ENCODE peak calls at places on chromosome 21, in nine cellular contexts. Z is suprapubic skin, R is thyroid gland, J is transverse colon, D is body of pancreas, Q is IMR-90, O is ovary, I is uterus, M is adrenal gland. F is an unnamed sample.

GRCh38 chr21:25025596-25025995 is 581.7 kb downstream of the MRPL39 start:
- DNase-seq in M (no peak), J (no peak), R (no peak), I (no peak), D (no peak), Q (no peak), O (no peak), Z (no peak), F (no peak)

GRCh38 chr21:34745557-34746255 is 76.9 kb downstream of the CLIC6 start:
- DNase-seq in I (peak), D (peak), Q (peak), R (peak), Z (peak), J (peak), M (peak), O (peak), F (no peak)

GRCh38 chr21:42218836-42219605 is at the start of gene ABCG1:
- DNase-seq in J (peak), O (peak), R (peak), M (peak), Z (peak), I (no peak), Q (peak), D (peak), F (no peak)

GRCh38 chr21:29077651-29078090 is 4.2 kb upstream of the CCT8 start:
- DNase-seq in O (peak), R (peak), I (no peak), Z (no peak), M (peak), J (no peak), D (peak), Q (peak), F (no peak)

GRCh38 chr21:42687796-42688195 is 34.4 kb downstream of the PDE9A start:
- DNase-seq in D (no peak), M (no peak), Z (no peak), O (no peak), J (no peak), R (no peak), I (no peak), Q (no peak), F (no peak)

GRCh38 chr21:33205476-33205875 is 24.3 kb upstream of the IFNAR2 start:
- DNase-seq in O (no peak), Q (no peak), D (no peak), R (no peak), I (no peak), J (no peak), Z (no peak), M (no peak), F (peak)

GRCh38 chr21:34202553-34203332 is 129.4 kb downstream of the MRPS6 start:
- DNase-seq in I (peak), M (peak), Q (no peak), R (peak), O (no peak), Z (no peak), J (peak), D (peak), F (no peak)

GRCh38 chr21:27060190-27060589 is 93.3 kb upstream of the ADAMTS5 start:
- DNase-seq in M (no peak), R (no peak), D (no peak), I (no peak), Q (peak), Z (no peak), J (no peak), O (no peak), F (no peak)

GRCh38 chr21:29351691-29352090 is 53.0 kb downstream of the BACH1 start:
- DNase-seq in M (no peak), O (no peak), Z (no peak), J (no peak), Q (peak), D (peak), I (no peak), R (peak), F (no peak)

GRCh38 chr21:29682800-29683199 is 257.0 kb downstream of the GRIK1 start:
- DNase-seq in J (no peak), O (no peak), R (no peak), I (no peak), Q (no peak), Z (no peak), D (no peak), M (no peak), F (no peak)

GRCh38 chr21:42524341-42525227 is 10.9 kb downstream of the SLC37A1 start:
- DNase-seq in R (peak), M (no peak), D (peak), J (peak), Q (peak), Z (peak), I (peak), O (peak), F (no peak)

GRCh38 chr21:34881421-34881820 is 167.7 kb downstream of the RUNX1 start:
- DNase-seq in O (no peak), Q (peak), D (no peak), I (no peak), J (no peak), M (no peak), R (no peak), Z (no peak), F (peak)

GRCh38 chr21:19908386-19908785 is 1089.8 kb upstream of the NCAM2 start:
- DNase-seq in Q (no peak), O (no peak), I (no peak), R (no peak), J (no peak), M (no peak), Z (no peak), D (no peak), F (no peak)

GRCh38 chr21:28705616-28706015 is 287.1 kb downstream of the LTN1 start:
- DNase-seq in Z (no peak), M (no peak), J (no peak), Q (peak), D (no peak), O (no peak), I (no peak), R (no peak), F (no peak)

GRCh38 chr21:28136687-28137086 is 856.0 kb downstream of the LTN1 start:
- DNase-seq in I (no peak), Z (no peak), M (no peak), J (no peak), Q (no peak), D (no peak), O (no peak), R (no peak), F (no peak)

GRCh38 chr21:28776251-28776650 is 216.4 kb downstream of the LTN1 start:
- DNase-seq in Z (no peak), J (no peak), Q (peak), I (no peak), R (no peak), O (no peak), D (no peak), M (no peak), F (no peak)

GRCh38 chr21:19122371-19122770 is 718.8 kb upstream of the TMPRSS15 start:
- DNase-seq in Z (no peak), O (no peak), I (no peak), M (no peak), Q (no peak), R (no peak), J (no peak), D (no peak), F (no peak)

GRCh38 chr21:41977034-41977950 is 23.5 kb upstream of the C2CD2 start:
- DNase-seq in M (no peak), D (no peak), O (no peak), I (no peak), J (no peak), Z (no peak), R (no peak), Q (no peak), F (peak)

GRCh38 chr21:31660134-31660565 is 657 bp downstream of the SOD1 start:
- DNase-seq in D (no peak), O (peak), R (no peak), Z (peak), M (peak), Q (no peak), J (peak), I (peak), F (no peak)

GRCh38 chr21:35326677-35327076 is 277.6 kb upstream of the RUNX1 start:
- DNase-seq in J (no peak), I (no peak), Z (no peak), R (no peak), O (no peak), D (no peak), M (no peak), Q (peak), F (peak)

GRCh38 chr21:37536616-37537278 is 170.2 kb downstream of the DYRK1A start:
- DNase-seq in Z (no peak), O (no peak), Q (no peak), D (no peak), I (no peak), R (no peak), J (no peak), M (no peak), F (peak)

GRCh38 chr21:30408782-30409494 is 13.1 kb downstream of the KRTAP13-1 start:
- DNase-seq in O (no peak), I (no peak), J (peak), M (no peak), Q (no peak), D (peak), R (peak), Z (no peak), F (no peak)

GRCh38 chr21:32137266-32137665 is 141.6 kb downstream of the MIS18A start:
- DNase-seq in R (no peak), O (no peak), J (no peak), Z (no peak), Q (no peak), I (no peak), M (no peak), D (no peak), F (no peak)

GRCh38 chr21:33428669-33429068 is 25.5 kb downstream of the IFNGR2 start:
- DNase-seq in I (no peak), D (no peak), O (peak), M (no peak), Z (no peak), Q (no peak), J (no peak), R (peak), F (no peak)

GRCh38 chr21:20999567-21000169 is 1.5 kb downstream of the NCAM2 start:
- DNase-seq in M (peak), R (peak), Q (peak), J (peak), D (peak), I (no peak), O (no peak), Z (no peak), F (no peak)

GRCh38 chr21:28174006-28174405 is 818.7 kb downstream of the LTN1 start:
- DNase-seq in J (no peak), O (no peak), M (no peak), R (no peak), Z (no peak), D (no peak), I (no peak), Q (no peak), F (no peak)

GRCh38 chr21:42460391-42461184 is 35.4 kb downstream of the RSPH1 start:
- DNase-seq in D (peak), Z (peak), J (peak), I (no peak), R (peak), Q (no peak), M (no peak), O (no peak), F (no peak)

GRCh38 chr21:35159881-35160280 is 110.8 kb upstream of the RUNX1 start:
- DNase-seq in D (no peak), J (no peak), I (no peak), O (no peak), Q (peak), Z (no peak), M (no peak), R (no peak), F (no peak)

GRCh38 chr21:9839011-9839661 is 682.2 kb upstream of the TPTE start:
- DNase-seq in J (no peak), O (no peak), I (no peak), M (no peak), Q (no peak), R (no peak), Z (peak), D (no peak), F (peak)

GRCh38 chr21:25836396-25836795 is 101.6 kb downstream of the GABPA start:
- DNase-seq in M (no peak), R (no peak), I (no peak), J (no peak), Z (no peak), D (no peak), O (no peak), Q (no peak), F (no peak)

GRCh38 chr21:33824156-33824941 is 91.3 kb downstream of the ATP5PO start:
- DNase-seq in O (no peak), J (no peak), M (no peak), D (no peak), Z (no peak), R (peak), Q (no peak), I (no peak), F (peak)

GRCh38 chr21:43771698-43772367 is 4.3 kb downstream of the CSTB start:
- DNase-seq in R (no peak), Q (no peak), Z (no peak), J (no peak), D (no peak), O (no peak), I (no peak), M (no peak), F (no peak)
- H3K27ac ChIP-seq in R (no peak), Q (no peak), Z (no peak), J (no peak), D (no peak), O (no peak), I (no peak), M (no peak), F (no peak)

GRCh38 chr21:44931501-44932365 is 8.1 kb upstream of the SLX9 start:
- DNase-seq in O (no peak), D (no peak), J (no peak), R (no peak), Q (no peak), M (no peak), I (no peak), Z (no peak), F (no peak)
- TF ChIP-seq POLR2A in O (no peak), D (no peak), J (no peak), R (no peak), Q (no peak), M (no peak), I (no peak), Z (no peak), F (no peak)

DNA sequence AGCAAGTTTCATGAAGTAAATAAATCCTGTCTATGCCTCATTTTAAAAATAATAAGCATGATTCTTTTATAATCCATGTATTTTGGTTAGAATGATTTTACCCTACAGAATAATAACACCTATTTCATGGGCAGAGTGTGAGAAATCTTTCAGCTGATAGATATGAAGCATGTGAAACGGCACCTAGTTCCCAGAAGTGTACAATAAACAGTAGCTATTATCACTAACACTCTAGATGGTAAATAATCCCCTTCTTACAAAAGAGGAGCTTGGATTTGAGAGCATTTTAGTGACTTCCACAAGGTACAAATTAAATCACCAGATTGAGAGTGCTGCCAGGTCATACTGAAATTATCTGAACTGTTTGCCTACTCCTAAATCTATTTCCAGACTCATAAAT is 95.3 kb upstream of the NRIP1 start:
- DNase-seq in R (no peak), O (no peak), M (no peak), Q (no peak), Z (no peak), I (no peak), J (no peak), D (peak), F (no peak)
- H3K4me3 ChIP-seq in R (no peak), O (no peak), M (no peak), Q (no peak), Z (no peak), I (no peak), J (no peak), D (no peak), F (no peak)

GRCh38 chr21:39447264-39447663 is 1.7 kb upstream of the LCA5L start:
- DNase-seq in D (no peak), Z (no peak), Q (no peak), R (no peak), M (no peak), I (no peak), J (no peak), O (no peak), F (no peak)

GRCh38 chr21:39441502-39442475 is 3.8 kb downstream of the LCA5L start:
- DNase-seq in M (peak), Z (no peak), I (no peak), J (no peak), O (no peak), R (peak), D (peak), Q (peak), F (no peak)

GRCh38 chr21:39445339-39446269 is at the start of gene LCA5L:
- DNase-seq in D (peak), Z (peak), M (peak), R (peak), Q (peak), J (peak), O (peak), I (peak), F (peak)

GRCh38 chr21:39439232-39439631 is 6.3 kb downstream of the LCA5L start:
- DNase-seq in Q (no peak), O (no peak), J (no peak), R (no peak), I (no peak), Z (no peak), M (no peak), D (no peak), F (no peak)

GRCh38 chr21:39444406-39445145 is 1.0 kb downstream of the LCA5L start:
- DNase-seq in I (peak), Q (peak), D (peak), R (peak), Z (no peak), M (peak), O (no peak), J (no peak), F (no peak)
- H3K27ac ChIP-seq in I (peak), Q (no peak), D (peak), R (peak), Z (peak), M (peak), O (no peak), J (peak), F (peak)

GRCh38 chr21:46324390-46325072 is 575 bp downstream of the PCNT start:
- DNase-seq in M (peak), O (peak), D (peak), J (peak), Z (peak), R (peak), Q (peak), I (peak), F (peak)
- TF ChIP-seq POLR2A in M (peak), O (peak), D (peak), J (peak), Z (no peak), R (no peak), Q (no peak), I (no peak), F (peak)